ENCODE peak calls at places on chromosomes 1 and 21, in four cellular contexts. S, K, R and V are unnamed samples.

GRCh38 chr1:209585672-209586071 is 2.2 kb downstream of the CAMK1G start:
- DNase-seq in K (peak), S (peak), R (no peak), V (no peak)

GRCh38 chr1:226892534-226892895 is 22.1 kb downstream of the PSEN2 start:
- DNase-seq in S (no peak), R (no peak), K (no peak), V (no peak)

GRCh38 chr1:214335567-214335966 is 54.6 kb downstream of the SMYD2 start:
- DNase-seq in S (no peak), K (no peak), R (no peak), V (no peak)

GRCh38 chr21:35309316-35309715 is 260.2 kb upstream of the RUNX1 start:
- DNase-seq in K (no peak), S (no peak), R (no peak), V (no peak)

GRCh38 chr1:234320549-234320948 is 52.7 kb upstream of the COA6 start:
- DNase-seq in S (no peak), R (peak), K (no peak), V (no peak)

GRCh38 chr1:48967318-48967717 is 190.6 kb upstream of the BEND5 start:
- DNase-seq in R (no peak), K (no peak), S (no peak), V (no peak)

GRCh38 chr1:104172243-104172681 is 422.6 kb downstream of the AMY1C start:
- DNase-seq in R (no peak), K (no peak), S (no peak), V (no peak)

GRCh38 chr1:157671895-157672294 is 28.7 kb downstream of the FCRL3 start:
- DNase-seq in K (no peak), R (no peak), S (no peak), V (no peak)

GRCh38 chr1:110243146-110243545 is 33.0 kb downstream of the KCNC4 start:
- DNase-seq in S (peak), K (no peak), R (no peak), V (no peak)

GRCh38 chr1:162905759-162906158 is 44.8 kb upstream of the CCDC190 start:
- DNase-seq in S (no peak), K (no peak), R (peak), V (no peak)

GRCh38 chr1:30633294-30633693 is 90.1 kb downstream of the MATN1 start:
- DNase-seq in S (no peak), R (no peak), K (no peak), V (no peak)

GRCh38 chr1:205435904-205436573 is 14.2 kb upstream of the LEMD1 start:
- DNase-seq in K (no peak), S (no peak), R (no peak), V (no peak)

GRCh38 chr1:93658188-93658587 is 23.4 kb downstream of the BCAR3 start:
- DNase-seq in R (no peak), S (no peak), K (no peak), V (peak)

GRCh38 chr1:207993477-207994445 is 82.8 kb upstream of the CD34 start:
- DNase-seq in S (no peak), K (no peak), R (no peak), V (no peak)

GRCh38 chr1:159993911-159994310 is 37.9 kb downstream of the PIGM start:
- DNase-seq in R (no peak), K (peak), S (no peak), V (no peak)

GRCh38 chr1:111565957-111566356 is 53.6 kb upstream of the RAP1A start:
- DNase-seq in R (peak), S (no peak), K (no peak), V (no peak)

GRCh38 chr1:24535021-24535424 is 20.9 kb upstream of the NCMAP start:
- DNase-seq in K (peak), R (no peak), S (no peak), V (no peak)

GRCh38 chr1:67735806-67736627 is 51.0 kb downstream of the GADD45A start:
- DNase-seq in K (peak), S (peak), R (no peak), V (peak)

GRCh38 chr1:246682231-246682895 is 41.8 kb upstream of the SCCPDH start:
- DNase-seq in K (no peak), S (no peak), R (no peak), V (no peak)

GRCh38 chr21:38349111-38349746 is 92.4 kb downstream of the KCNJ15 start:
- DNase-seq in S (no peak), R (no peak), K (no peak), V (no peak)

GRCh38 chr1:204357551-204357950 is 2.2 kb downstream of the PLEKHA6 start:
- DNase-seq in S (no peak), R (no peak), K (peak), V (no peak)

GRCh38 chr1:60503216-60503615 is 429.6 kb upstream of the C1orf87 start:
- DNase-seq in R (no peak), K (no peak), S (no peak), V (no peak)

GRCh38 chr21:37986000-37986399 is 69.7 kb upstream of the KCNJ6 start:
- DNase-seq in S (no peak), R (no peak), K (no peak), V (no peak)

GRCh38 chr1:153357076-153357852 is 390 bp upstream of the S100A9 start:
- DNase-seq in K (peak), R (peak), S (peak), V (no peak)

GRCh38 chr21:33973268-33973667 is 57.7 kb upstream of the ATP5PO start:
- DNase-seq in R (no peak), S (no peak), K (no peak), V (no peak)

GRCh38 chr21:25571726-25572121 is 35.6 kb downstream of the MRPL39 start:
- DNase-seq in S (no peak), R (no peak), K (no peak), V (no peak)

GRCh38 chr1:153532161-153532560 is 3.6 kb downstream of the S100A6 start:
- DNase-seq in K (no peak), S (peak), R (no peak), V (peak)

GRCh38 chr1:19733615-19734014 is 66.1 kb downstream of the TMCO4 start:
- DNase-seq in K (no peak), S (no peak), R (no peak), V (no peak)

GRCh38 chr1:26102046-26102925 is 9.3 kb upstream of the PDIK1L start:
- DNase-seq in K (no peak), S (no peak), R (no peak), V (no peak)

GRCh38 chr1:67683306-67683705 is 1.7 kb upstream of the GADD45A start:
- DNase-seq in R (no peak), K (no peak), S (no peak), V (no peak)

GRCh38 chr1:231040019-231040799 is at the start of gene FAM89A:
- DNase-seq in K (peak), S (peak), R (no peak), V (peak)

GRCh38 chr1:20322081-20322824 is 31.6 kb downstream of the VWA5B1 start:
- DNase-seq in R (no peak), K (no peak), S (no peak), V (no peak)

GRCh38 chr1:153921803-153922075 is 1.0 kb downstream of the GATAD2B start:
- DNase-seq in K (no peak), S (no peak), R (no peak), V (no peak)

GRCh38 chr21:16169810-16170209 is 440.0 kb downstream of the USP25 start:
- DNase-seq in R (no peak), K (no peak), S (no peak), V (no peak)

GRCh38 chr21:16169102-16169511 is 439.3 kb downstream of the USP25 start:
- DNase-seq in S (no peak), R (no peak), K (no peak), V (no peak)
- TF ChIP-seq POLR2AphosphoS5 in S (no peak), R (no peak), K (no peak), V (no peak)

GRCh38 chr1:57265105-57265504 is 158.8 kb downstream of the DAB1 start:
- DNase-seq in R (no peak), S (no peak), K (no peak), V (no peak)
- TF ChIP-seq EP300 in R (no peak), S (no peak), K (no peak), V (no peak)

GRCh38 chr1:239308701-239309333 is 77.6 kb upstream of the CHRM3 start:
- DNase-seq in S (no peak), K (peak), R (no peak), V (no peak)
- TF ChIP-seq CTCF in S (no peak), K (no peak), R (peak), V (peak)

DNA sequence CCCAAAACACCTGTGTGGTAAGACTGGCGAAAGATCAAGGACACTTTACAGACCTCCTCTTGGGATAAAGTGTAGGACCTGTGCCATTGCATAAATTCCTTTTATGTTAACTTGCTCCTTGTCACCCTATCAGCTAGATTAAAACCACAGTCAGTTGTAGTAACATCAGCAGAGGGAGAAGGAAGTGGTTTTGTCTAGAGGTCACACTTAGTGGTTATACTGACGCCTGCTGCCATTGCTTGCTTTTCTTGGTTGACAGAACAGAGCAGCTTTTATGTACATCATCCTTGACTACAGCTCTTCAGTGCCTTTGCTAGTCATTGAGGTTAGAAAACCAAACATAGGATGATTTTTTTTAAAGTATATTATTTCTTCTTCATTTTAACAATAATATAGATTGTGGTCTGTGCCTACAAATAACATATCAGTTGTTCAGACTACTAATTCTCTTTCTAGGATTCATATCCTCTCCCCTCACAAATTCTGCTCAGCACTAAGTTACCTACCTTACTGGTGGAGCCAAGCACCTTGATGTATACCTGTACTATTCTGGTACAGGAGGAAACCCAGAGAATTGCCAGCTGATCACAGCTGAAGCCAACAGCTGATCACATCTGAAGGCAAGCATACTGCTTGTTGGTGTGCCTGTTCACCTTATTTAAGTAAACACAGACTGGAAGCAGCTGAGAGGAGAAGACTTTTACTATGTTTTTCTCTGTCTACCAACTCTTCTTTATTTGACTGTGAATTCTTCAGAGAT is 101.6 kb downstream of the PBX1 start:
- DNase-seq in K (no peak), R (no peak), S (no peak), V (no peak)
- TF ChIP-seq POLR2AphosphoS5 in K (peak), R (no peak), S (no peak), V (no peak)

DNA sequence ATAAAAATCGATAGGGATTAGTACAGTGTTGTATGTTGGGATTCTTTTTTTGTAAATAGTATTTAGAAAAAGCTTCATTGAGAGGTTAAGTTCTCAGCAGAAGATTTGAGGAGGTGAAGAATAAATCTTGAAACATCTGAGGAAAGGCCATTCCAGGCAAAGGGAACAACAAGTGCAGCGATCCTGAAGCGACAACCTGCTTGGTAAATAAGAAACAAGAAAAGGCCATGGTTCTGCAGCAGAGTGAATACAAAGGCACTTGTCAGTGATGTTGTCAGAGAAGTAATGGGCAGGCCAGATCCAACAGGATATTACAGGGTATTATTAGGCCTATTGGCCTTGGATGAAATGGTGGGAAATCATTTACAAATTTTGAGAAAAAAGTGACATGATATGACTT is 959.9 kb downstream of the PLA2G4A start:
- DNase-seq in K (no peak), S (no peak), R (no peak), V (no peak)
- TF ChIP-seq EP300 in K (no peak), S (no peak), R (no peak), V (no peak)

GRCh38 chr1:52364235-52364839 is 1.7 kb downstream of the CC2D1B start:
- DNase-seq in R (no peak), K (no peak), S (no peak), V (no peak)
- TF ChIP-seq CTCF in R (no peak), K (no peak), S (no peak), V (no peak)

DNA sequence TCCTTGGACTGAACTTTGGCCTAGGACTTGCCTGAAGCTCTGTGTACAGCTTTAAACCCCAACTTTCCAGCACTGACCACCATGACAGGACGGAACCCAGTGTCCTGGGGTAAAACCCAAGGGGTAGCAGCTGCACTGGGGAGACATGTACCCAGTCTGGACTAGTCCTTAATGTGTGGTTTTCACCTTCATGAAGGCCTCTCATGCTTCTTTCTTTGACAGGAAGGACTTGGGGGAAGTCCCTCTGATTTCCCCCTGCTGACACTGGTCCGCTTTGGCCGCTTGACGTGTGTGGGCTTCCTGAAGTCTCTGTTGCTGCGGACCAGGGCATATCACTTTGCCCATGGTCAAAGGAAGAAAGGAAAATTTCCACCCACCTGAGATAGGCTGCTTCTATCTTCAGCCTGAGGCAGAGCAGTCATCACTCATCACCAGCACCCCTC is 66.3 kb upstream of the PRDX6 start:
- DNase-seq in S (no peak), K (no peak), R (no peak), V (no peak)
- TF ChIP-seq POLR2AphosphoS5 in S (no peak), K (no peak), R (no peak), V (no peak)

GRCh38 chr1:23381233-23381885 is 11.7 kb upstream of the ZNF436 start:
- DNase-seq in K (no peak), R (no peak), S (no peak), V (no peak)

GRCh38 chr1:23383547-23384311 is 14.1 kb upstream of the ZNF436 start:
- DNase-seq in K (no peak), S (peak), R (no peak), V (no peak)

GRCh38 chr1:23387494-23387893 is 17.9 kb upstream of the ZNF436 start:
- DNase-seq in R (no peak), K (no peak), S (no peak), V (no peak)

GRCh38 chr1:23385119-23385621 is 15.5 kb upstream of the ZNF436 start:
- DNase-seq in S (peak), K (no peak), R (no peak), V (no peak)

GRCh38 chr1:23384312-23385058 is 14.8 kb upstream of the ZNF436 start:
- DNase-seq in S (peak), R (peak), K (no peak), V (no peak)
- TF ChIP-seq EP300 in S (no peak), R (no peak), K (no peak), V (no peak)

GRCh38 chr1:1841575-1841991 is 49.3 kb downstream of the GNB1 start:
- DNase-seq in K (no peak), R (no peak), S (no peak), V (no peak)
- TF ChIP-seq CTCF in K (no peak), R (no peak), S (no peak), V (no peak)